ENCODE peak calls at places on chromosome 22, in seven cellular contexts. One of them, this sample, is unnamed.
A peak's percentile ranks its signal among the peaks of the same experiment; 100 is the strongest.

GRCh38 chr22:39206491-39206890 is 38.3 kb downstream of the PDGFB start:
- DNase-seq in HepG2: no peak
- DNase-seq in GM12892: no peak
- DNase-seq in H1: no peak
- DNase-seq in SK-N-SH: no peak
- DNase-seq in GM12878: no peak
- DNase-seq in K562: no peak
- DNase-seq in this sample: no peak

GRCh38 chr22:38842512-38843200 is 1.2 kb downstream of the NPTXR start:
- DNase-seq in HepG2: no peak
- DNase-seq in GM12892: no peak
- DNase-seq in H1: no peak
- DNase-seq in SK-N-SH: no peak
- DNase-seq in GM12878: no peak
- DNase-seq in K562: no peak
- DNase-seq in this sample: no peak

GRCh38 chr22:39617342-39617741 is 46.8 kb downstream of the CACNA1I start:
- DNase-seq in HepG2: no peak
- DNase-seq in GM12892: no peak
- DNase-seq in H1: no peak
- DNase-seq in SK-N-SH: peak; percentile 48
- DNase-seq in GM12878: no peak
- DNase-seq in K562: no peak
- DNase-seq in this sample: no peak

GRCh38 chr22:36026741-36027140 is 1.9 kb downstream of the RBFOX2 start:
- DNase-seq in HepG2: no peak
- DNase-seq in GM12892: no peak
- DNase-seq in H1: no peak
- DNase-seq in SK-N-SH: no peak
- DNase-seq in GM12878: no peak
- DNase-seq in K562: no peak
- DNase-seq in this sample: no peak

GRCh38 chr22:39664485-39665200 is 94.1 kb downstream of the CACNA1I start:
- DNase-seq in HepG2: no peak
- DNase-seq in GM12892: no peak
- DNase-seq in H1: peak; percentile 90
- DNase-seq in SK-N-SH: peak; percentile 49
- DNase-seq in GM12878: no peak
- DNase-seq in K562: peak; percentile 94
- DNase-seq in this sample: no peak

GRCh38 chr22:46649176-46650077 is 29.2 kb downstream of the GRAMD4 start:
- DNase-seq in HepG2: no peak
- DNase-seq in GM12892: no peak
- DNase-seq in H1: no peak
- DNase-seq in SK-N-SH: no peak
- DNase-seq in GM12878: no peak
- DNase-seq in K562: peak; percentile 69
- DNase-seq in this sample: no peak

GRCh38 chr22:46286941-46287872 is 9.5 kb upstream of the GTSE1 start:
- DNase-seq in HepG2: no peak
- DNase-seq in GM12892: no peak
- DNase-seq in H1: no peak
- DNase-seq in SK-N-SH: no peak
- DNase-seq in GM12878: no peak
- DNase-seq in K562: no peak
- DNase-seq in this sample: no peak

GRCh38 chr22:46171940-46172339 is 21.6 kb downstream of the PPARA start:
- DNase-seq in HepG2: no peak
- DNase-seq in GM12892: no peak
- DNase-seq in H1: no peak
- DNase-seq in SK-N-SH: no peak
- DNase-seq in GM12878: no peak
- DNase-seq in K562: no peak
- DNase-seq in this sample: no peak

DNA sequence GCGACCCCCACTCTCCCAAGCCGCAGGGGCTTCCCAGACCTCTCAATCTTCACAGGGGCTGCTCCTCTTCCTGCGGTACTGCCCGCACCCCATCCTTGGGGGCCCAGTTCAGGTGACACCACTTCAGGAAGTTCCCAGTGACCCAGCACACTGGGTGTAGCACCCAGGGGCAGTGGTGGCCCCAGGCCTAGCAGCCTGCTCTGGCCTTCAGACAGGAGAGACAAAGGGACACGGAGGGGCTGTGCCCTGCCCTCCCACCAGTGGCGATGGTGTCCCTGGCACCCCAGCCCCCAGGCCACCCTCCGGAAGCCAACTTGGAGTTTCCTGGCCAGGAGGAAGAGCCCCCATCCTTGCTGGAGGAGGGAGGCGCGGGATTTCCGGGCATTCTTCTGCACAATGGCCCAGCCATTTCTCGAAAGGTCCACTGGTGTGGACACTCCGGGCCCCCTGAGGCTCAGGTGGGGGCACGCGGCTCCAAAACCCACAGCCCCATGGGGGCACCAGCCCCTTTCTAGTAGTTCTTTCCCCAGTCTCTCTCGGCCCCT is 978 bp upstream of the CLDN5 start:
- DNase-seq in HepG2: no peak
- DNase-seq in GM12892: no peak
- DNase-seq in H1: no peak
- DNase-seq in SK-N-SH: no peak
- DNase-seq in GM12878: no peak
- DNase-seq in K562: no peak
- DNase-seq in this sample: no peak
- TF ChIP-seq POLR2AphosphoS5 in HepG2: no peak
- TF ChIP-seq POLR2AphosphoS5 in GM12892: no peak
- TF ChIP-seq POLR2AphosphoS5 in H1: no peak
- TF ChIP-seq POLR2AphosphoS5 in SK-N-SH: no peak
- TF ChIP-seq POLR2AphosphoS5 in GM12878: no peak
- TF ChIP-seq POLR2AphosphoS5 in K562: no peak
- TF ChIP-seq POLR2AphosphoS5 in this sample: no peak

DNA sequence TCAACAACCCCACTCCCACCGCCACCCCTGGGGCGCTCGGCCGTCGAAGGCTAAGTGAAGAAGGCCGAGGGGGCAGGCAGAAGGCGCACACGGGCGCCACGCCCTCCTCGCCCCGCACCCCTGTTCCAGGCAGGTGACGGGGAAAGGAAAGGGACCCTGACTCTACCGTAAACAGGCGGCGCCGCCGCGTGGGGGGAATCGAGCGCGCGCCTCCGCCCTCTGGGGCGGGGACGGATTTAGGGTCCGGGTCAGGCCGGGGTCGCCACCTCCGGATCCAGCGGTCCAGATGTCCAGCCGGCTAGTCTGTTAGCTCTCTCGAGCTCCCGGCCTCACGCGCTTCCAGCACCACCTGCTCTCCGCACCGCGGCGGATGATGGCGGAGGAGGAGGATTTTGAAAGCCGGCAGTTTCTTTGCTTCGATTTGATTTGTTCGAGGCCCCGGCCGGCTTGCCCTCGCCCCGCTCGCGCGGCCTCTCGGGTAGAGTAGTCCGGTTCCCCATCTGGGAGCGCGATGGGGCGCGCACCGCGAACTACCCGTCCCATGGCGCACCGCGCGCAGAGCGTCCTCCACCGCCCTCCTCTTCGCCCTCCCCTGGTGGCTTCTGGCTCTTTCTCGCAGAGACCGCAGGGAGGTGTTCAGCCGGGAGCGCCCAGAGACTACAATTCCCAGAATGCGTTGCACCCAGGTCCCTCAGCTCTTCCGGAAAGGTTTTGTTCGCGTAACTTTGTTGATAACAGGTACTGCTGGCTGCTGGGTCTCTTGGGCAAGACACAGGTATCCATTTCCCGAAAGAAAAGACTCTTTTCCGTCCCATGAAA is at the start of gene RANGAP1:
- DNase-seq in HepG2: peak; percentile 97
- DNase-seq in GM12892: peak; percentile 97
- DNase-seq in H1: peak; percentile 95
- DNase-seq in SK-N-SH: peak; percentile 89
- DNase-seq in GM12878: peak; percentile 98
- DNase-seq in K562: peak; percentile 93
- DNase-seq in this sample: peak; percentile 96
- TF ChIP-seq TAF1 in HepG2: peak; percentile 63
- TF ChIP-seq TAF1 in GM12892: peak; percentile 9
- TF ChIP-seq TAF1 in H1: peak; percentile 57
- TF ChIP-seq TAF1 in SK-N-SH: peak; percentile 60
- TF ChIP-seq TAF1 in GM12878: no peak
- TF ChIP-seq TAF1 in K562: peak; percentile 42
- TF ChIP-seq TAF1 in this sample: peak; percentile 51

DNA sequence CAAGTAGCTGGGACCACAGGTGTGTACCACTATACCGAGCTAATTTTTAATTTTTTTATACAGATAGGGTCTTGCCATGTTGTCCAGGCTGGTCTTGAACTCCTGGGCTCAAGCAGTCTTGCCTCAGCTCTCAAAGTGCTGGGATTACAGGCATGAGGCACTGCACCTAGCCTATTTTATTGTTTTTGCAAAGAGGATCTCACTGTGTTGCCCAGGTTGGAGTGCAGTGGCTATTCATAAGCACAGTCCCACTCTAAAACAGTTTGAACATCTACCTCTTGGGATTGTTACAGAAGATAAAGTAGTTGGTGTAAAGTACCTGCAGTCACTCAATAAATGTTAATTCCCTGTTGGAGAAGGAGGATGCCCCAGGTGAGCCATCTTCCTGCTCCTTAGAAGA is 29.1 kb downstream of the XRCC6 start:
- DNase-seq in HepG2: no peak
- DNase-seq in GM12892: no peak
- DNase-seq in H1: no peak
- DNase-seq in SK-N-SH: no peak
- DNase-seq in GM12878: no peak
- DNase-seq in K562: no peak
- DNase-seq in this sample: no peak
- TF ChIP-seq POLR2AphosphoS5 in HepG2: no peak
- TF ChIP-seq POLR2AphosphoS5 in GM12892: no peak
- TF ChIP-seq POLR2AphosphoS5 in H1: no peak
- TF ChIP-seq POLR2AphosphoS5 in SK-N-SH: no peak
- TF ChIP-seq POLR2AphosphoS5 in GM12878: no peak
- TF ChIP-seq POLR2AphosphoS5 in K562: no peak
- TF ChIP-seq POLR2AphosphoS5 in this sample: no peak

DNA sequence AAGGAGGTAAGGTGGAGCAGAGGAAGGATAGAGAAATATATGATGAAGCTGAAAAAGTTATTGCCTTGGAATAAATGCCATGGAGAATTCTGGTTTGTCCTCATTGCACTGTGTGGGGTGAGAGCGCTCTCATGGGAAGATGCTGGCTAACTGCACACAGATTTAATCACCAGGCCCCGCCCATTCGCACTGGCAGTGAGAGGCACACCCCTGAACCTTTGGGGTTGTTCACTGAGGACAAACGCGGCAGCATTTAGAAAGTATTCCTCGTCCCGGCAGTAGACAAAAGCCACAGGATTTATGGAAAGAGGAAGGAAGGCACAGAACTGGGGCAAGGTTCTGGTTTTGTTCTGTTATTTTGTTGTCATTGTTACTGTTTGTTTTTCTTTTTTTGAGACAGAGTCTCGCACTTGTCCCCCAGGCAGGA is 70.2 kb downstream of the MED15 start:
- DNase-seq in HepG2: no peak
- DNase-seq in GM12892: no peak
- DNase-seq in H1: no peak
- DNase-seq in SK-N-SH: no peak
- DNase-seq in GM12878: no peak
- DNase-seq in K562: no peak
- DNase-seq in this sample: no peak
- TF ChIP-seq TAF1 in HepG2: no peak
- TF ChIP-seq TAF1 in GM12892: no peak
- TF ChIP-seq TAF1 in H1: no peak
- TF ChIP-seq TAF1 in SK-N-SH: no peak
- TF ChIP-seq TAF1 in GM12878: no peak
- TF ChIP-seq TAF1 in K562: no peak
- TF ChIP-seq TAF1 in this sample: no peak

DNA sequence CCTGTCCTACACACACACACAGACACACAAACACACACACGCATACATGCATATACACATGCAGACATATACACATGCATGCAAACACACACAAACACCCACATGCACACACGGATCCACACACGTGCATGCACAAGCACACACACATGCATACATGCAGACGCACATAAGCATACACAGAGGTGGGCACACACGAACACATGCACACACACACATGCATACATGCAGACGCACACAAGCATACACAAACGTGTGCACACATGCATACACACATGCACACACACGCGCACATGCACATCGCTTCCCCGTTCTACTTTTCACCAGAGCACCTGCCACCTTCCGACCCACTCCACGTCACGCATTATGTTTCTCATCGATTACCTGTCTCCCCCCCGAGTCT is 13.2 kb downstream of the PHF21B start:
- DNase-seq in HepG2: no peak
- DNase-seq in GM12892: no peak
- DNase-seq in H1: no peak
- DNase-seq in SK-N-SH: no peak
- DNase-seq in GM12878: no peak
- DNase-seq in K562: no peak
- DNase-seq in this sample: no peak
- TF ChIP-seq POLR2AphosphoS5 in HepG2: no peak
- TF ChIP-seq POLR2AphosphoS5 in GM12892: no peak
- TF ChIP-seq POLR2AphosphoS5 in H1: peak; percentile 82
- TF ChIP-seq POLR2AphosphoS5 in SK-N-SH: no peak
- TF ChIP-seq POLR2AphosphoS5 in GM12878: no peak
- TF ChIP-seq POLR2AphosphoS5 in K562: no peak
- TF ChIP-seq POLR2AphosphoS5 in this sample: no peak

GRCh38 chr22:27705391-27706080 is 96.0 kb downstream of the MN1 start:
- DNase-seq in HepG2: peak; percentile 43
- DNase-seq in GM12892: no peak
- DNase-seq in H1: no peak
- DNase-seq in SK-N-SH: no peak
- DNase-seq in GM12878: no peak
- DNase-seq in K562: no peak
- DNase-seq in this sample: no peak
- TF ChIP-seq TAF1 in HepG2: no peak
- TF ChIP-seq TAF1 in GM12892: no peak
- TF ChIP-seq TAF1 in H1: no peak
- TF ChIP-seq TAF1 in SK-N-SH: no peak
- TF ChIP-seq TAF1 in GM12878: no peak
- TF ChIP-seq TAF1 in K562: no peak
- TF ChIP-seq TAF1 in this sample: no peak

DNA sequence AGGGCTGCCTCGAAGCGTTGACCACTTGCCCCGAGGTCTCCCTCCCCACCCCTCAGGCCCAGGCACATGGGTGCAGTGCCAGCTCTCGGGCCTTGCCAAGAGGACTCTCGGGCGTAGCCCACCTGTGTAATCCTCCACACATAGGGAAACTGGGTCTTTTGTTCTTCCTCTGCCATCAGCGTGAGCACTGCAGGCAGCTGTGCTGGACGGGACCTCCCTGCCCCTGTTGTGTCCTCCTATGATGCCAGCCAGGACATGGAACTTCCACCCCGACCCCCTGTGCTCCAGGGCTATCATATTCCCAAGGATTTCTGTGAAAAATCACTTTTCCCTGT is 66.4 kb downstream of the PARVB start:
- DNase-seq in HepG2: no peak
- DNase-seq in GM12892: no peak
- DNase-seq in H1: no peak
- DNase-seq in SK-N-SH: no peak
- DNase-seq in GM12878: no peak
- DNase-seq in K562: no peak
- DNase-seq in this sample: no peak
- TF ChIP-seq POLR2AphosphoS5 in HepG2: no peak
- TF ChIP-seq POLR2AphosphoS5 in GM12892: no peak
- TF ChIP-seq POLR2AphosphoS5 in H1: no peak
- TF ChIP-seq POLR2AphosphoS5 in SK-N-SH: no peak
- TF ChIP-seq POLR2AphosphoS5 in GM12878: no peak
- TF ChIP-seq POLR2AphosphoS5 in K562: no peak
- TF ChIP-seq POLR2AphosphoS5 in this sample: no peak